ENCODE peak calls at places on chromosomes 1 and 21, in six cellular contexts. L, S, F, V, Z and P are unnamed samples.

GRCh38 chr1:24709748-24710416 is 35.4 kb upstream of the CLIC4 start:
- DNase-seq in L (no peak), S (no peak), F (no peak), V (no peak), Z (no peak), P (no peak)

GRCh38 chr1:179775009-179775408 is 31.9 kb downstream of the FAM163A start:
- DNase-seq in L (no peak), S (peak; percentile 79), F (no peak), V (no peak), Z (no peak), P (no peak)

GRCh38 chr21:40049959-40050290 is 182.7 kb downstream of the PCP4 start:
- DNase-seq in L (no peak), S (no peak), F (no peak), V (no peak), Z (no peak), P (peak; percentile 42)

GRCh38 chr1:71001627-71002026 is 46.0 kb downstream of the PTGER3 start:
- DNase-seq in L (no peak), S (no peak), F (no peak), V (no peak), Z (no peak), P (no peak)

GRCh38 chr1:58652351-58653184 is 47.3 kb downstream of the MYSM1 start:
- DNase-seq in L (peak; percentile 90), S (peak; percentile 68), F (peak; percentile 73), V (peak; percentile 74), Z (no peak), P (peak; percentile 47)

GRCh38 chr1:109625601-109626560 is 6.2 kb downstream of the AMPD2 start:
- DNase-seq in L (peak; percentile 30), S (no peak), F (no peak), V (no peak), Z (no peak), P (peak; percentile 37)

GRCh38 chr1:28123461-28123961 is 35.1 kb upstream of the EYA3 start:
- DNase-seq in L (no peak), S (no peak), F (peak; percentile 69), V (no peak), Z (no peak), P (no peak)

GRCh38 chr1:180636138-180636537 is 4.3 kb downstream of the XPR1 start:
- DNase-seq in L (no peak), S (peak; percentile 63), F (no peak), V (no peak), Z (no peak), P (no peak)

GRCh38 chr1:30586671-30587070 is 136.7 kb downstream of the MATN1 start:
- DNase-seq in L (no peak), S (no peak), F (no peak), V (no peak), Z (no peak), P (peak; percentile 23)

GRCh38 chr1:180181048-180181447 is 26.4 kb downstream of the QSOX1 start:
- DNase-seq in L (peak; percentile 36), S (no peak), F (peak; percentile 53), V (no peak), Z (no peak), P (no peak)

GRCh38 chr1:183069562-183070216 is 46.5 kb downstream of the LAMC1 start:
- DNase-seq in L (no peak), S (no peak), F (no peak), V (no peak), Z (no peak), P (no peak)

GRCh38 chr1:1958071-1958541 is 39.0 kb upstream of the TMEM52 start:
- DNase-seq in L (no peak), S (no peak), F (no peak), V (no peak), Z (no peak), P (no peak)

GRCh38 chr21:44368711-44369446 is 15.5 kb downstream of the TRPM2 start:
- DNase-seq in L (no peak), S (no peak), F (no peak), V (no peak), Z (no peak), P (peak; percentile 76)

GRCh38 chr1:73205294-73205973 is 923.1 kb upstream of the NEGR1 start:
- DNase-seq in L (no peak), S (no peak), F (peak; percentile 23), V (no peak), Z (no peak), P (peak; percentile 41)

GRCh38 chr1:8814870-8815269 is 2.6 kb downstream of the RERE start:
- DNase-seq in L (no peak), S (peak; percentile 57), F (no peak), V (no peak), Z (no peak), P (no peak)

GRCh38 chr1:235207202-235207565 is 46.1 kb upstream of the RBM34 start:
- DNase-seq in L (no peak), S (peak; percentile 9), F (peak; percentile 13), V (no peak), Z (no peak), P (no peak)

GRCh38 chr1:24344090-24344742 is 25.1 kb downstream of the GRHL3 start:
- DNase-seq in L (no peak), S (no peak), F (no peak), V (no peak), Z (no peak), P (no peak)

GRCh38 chr1:94597701-94598100 is 56.1 kb upstream of the F3 start:
- DNase-seq in L (no peak), S (no peak), F (no peak), V (no peak), Z (no peak), P (no peak)

GRCh38 chr1:222589462-222590302 is at the start of gene TAF1A:
- DNase-seq in L (peak; percentile 80), S (peak; percentile 91), F (peak; percentile 80), V (peak; percentile 96), Z (peak; percentile 67), P (peak; percentile 90)